ENCODE peak calls at places on chromosome X, in eight cellular contexts. U is A549, V is adrenal gland, J is esophagus squamous epithelium, G is tibial nerve, F is fibroblast of lung, Z is body of pancreas, O is foreskin fibroblast. S is an unnamed sample.

GRCh38 chrX:139222511-139223200 is 307.9 kb upstream of the F9 start:
- DNase-seq in F (no peak), O (no peak), Z (no peak), U (no peak), J (no peak), V (no peak), G (no peak), S (no peak)

GRCh38 chrX:139949703-139950102 is 15.6 kb downstream of the CXorf66 start:
- DNase-seq in G (no peak), J (no peak), V (no peak), U (no peak), F (no peak), Z (no peak), O (no peak), S (no peak)

GRCh38 chrX:70257599-70258288 is 2.3 kb downstream of the P2RY4 start:
- DNase-seq in F (no peak), U (no peak), O (no peak), V (no peak), J (no peak), G (no peak), Z (no peak), S (no peak)

GRCh38 chrX:103329991-103330390 is at the start of gene TCEAL7:
- DNase-seq in U (no peak), O (peak), J (no peak), F (peak), Z (no peak), V (no peak), G (peak), S (no peak)

GRCh38 chrX:51743179-51743957 is at the start of gene GSPT2:
- DNase-seq in F (peak), J (peak), O (peak), V (peak), Z (peak), G (peak), U (peak), S (peak)

GRCh38 chrX:23756165-23756564 is 13.1 kb upstream of the ACOT9 start:
- DNase-seq in U (peak), Z (peak), V (peak), F (peak), G (peak), O (peak), J (no peak), S (peak)

GRCh38 chrX:27555514-27555913 is 34.6 kb upstream of the DCAF8L2 start:
- DNase-seq in Z (no peak), F (peak), V (no peak), G (no peak), J (no peak), U (peak), O (no peak), S (peak)

GRCh38 chrX:16870861-16871584 is 861 bp upstream of the RBBP7 start:
- DNase-seq in G (peak), U (no peak), Z (peak), J (peak), V (peak), F (no peak), O (peak), S (peak)

GRCh38 chrX:29707088-29707487 is 508.3 kb upstream of the MAGEB2 start:
- DNase-seq in U (no peak), O (no peak), J (no peak), G (no peak), V (no peak), Z (no peak), F (no peak), S (no peak)

GRCh38 chrX:67893931-67894330 is 350.1 kb downstream of the AR start:
- DNase-seq in O (no peak), F (no peak), Z (no peak), V (no peak), U (no peak), J (no peak), G (no peak), S (no peak)

GRCh38 chrX:10190367-10190766 is 33.6 kb downstream of the CLCN4 start:
- DNase-seq in Z (peak), F (peak), G (peak), U (peak), O (peak), J (no peak), V (no peak), S (peak)

GRCh38 chrX:118780509-118780908 is 43.1 kb upstream of the ZCCHC12 start:
- DNase-seq in G (no peak), O (no peak), U (no peak), F (peak), Z (no peak), V (no peak), J (no peak), S (no peak)

GRCh38 chrX:44344194-44344593 is 722 bp upstream of the EFHC2 start:
- DNase-seq in J (no peak), F (no peak), G (peak), O (no peak), Z (peak), V (no peak), U (no peak), S (peak)

GRCh38 chrX:43878902-43879526 is 3.2 kb downstream of the MAOB start:
- DNase-seq in U (no peak), O (no peak), Z (no peak), J (no peak), F (peak), G (no peak), V (no peak), S (no peak)

GRCh38 chrX:23501974-23502373 is 165.3 kb upstream of the PRDX4 start:
- DNase-seq in F (no peak), G (no peak), J (no peak), V (no peak), O (no peak), U (no peak), Z (peak), S (no peak)

GRCh38 chrX:149392896-149393295 is 112.2 kb downstream of the IDS start:
- DNase-seq in G (no peak), O (no peak), Z (no peak), V (no peak), J (no peak), U (no peak), F (no peak), S (no peak)

GRCh38 chrX:44784241-44784640 is 59.6 kb upstream of the DUSP21 start:
- DNase-seq in O (no peak), Z (no peak), G (no peak), U (no peak), V (no peak), J (no peak), F (no peak), S (peak)

GRCh38 chrX:68894513-68895338 is 65.9 kb downstream of the EFNB1 start:
- DNase-seq in F (peak), V (peak), G (peak), Z (peak), U (no peak), J (no peak), O (peak), S (no peak)

GRCh38 chrX:153909024-153909979 is 4.8 kb downstream of the AVPR2 start:
- DNase-seq in G (no peak), O (no peak), F (no peak), J (no peak), Z (no peak), U (no peak), V (no peak), S (peak)

GRCh38 chrX:21934414-21934813 is 6.1 kb upstream of the SMS start:
- DNase-seq in Z (no peak), V (no peak), G (no peak), O (no peak), J (no peak), U (no peak), F (no peak), S (no peak)

DNA sequence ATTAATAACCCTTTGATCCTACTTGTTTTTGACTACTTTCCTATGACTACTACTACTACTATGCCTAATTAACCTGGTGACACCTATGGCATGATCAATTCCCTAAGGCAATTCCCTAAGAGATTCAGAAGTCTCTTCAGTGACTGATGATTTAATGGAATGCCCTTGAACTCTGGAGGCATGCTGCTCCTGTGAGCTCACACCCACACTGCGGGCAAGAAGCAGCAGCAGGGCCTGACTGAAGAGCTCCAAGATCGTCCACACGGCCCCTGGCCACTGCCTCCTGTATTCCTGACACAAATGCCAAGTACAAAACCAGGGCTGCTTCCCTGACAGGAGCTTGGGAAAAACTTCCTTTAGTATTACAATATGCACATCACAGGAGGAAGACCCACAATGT is 74.2 kb upstream of the STS start:
- DNase-seq in Z (no peak), F (no peak), G (no peak), J (no peak), U (no peak), O (no peak), V (peak), S (no peak)
- TF ChIP-seq CTCF in Z (no peak), F (no peak), G (no peak), J (no peak), U (no peak), O (no peak), V (no peak), S (no peak)

DNA sequence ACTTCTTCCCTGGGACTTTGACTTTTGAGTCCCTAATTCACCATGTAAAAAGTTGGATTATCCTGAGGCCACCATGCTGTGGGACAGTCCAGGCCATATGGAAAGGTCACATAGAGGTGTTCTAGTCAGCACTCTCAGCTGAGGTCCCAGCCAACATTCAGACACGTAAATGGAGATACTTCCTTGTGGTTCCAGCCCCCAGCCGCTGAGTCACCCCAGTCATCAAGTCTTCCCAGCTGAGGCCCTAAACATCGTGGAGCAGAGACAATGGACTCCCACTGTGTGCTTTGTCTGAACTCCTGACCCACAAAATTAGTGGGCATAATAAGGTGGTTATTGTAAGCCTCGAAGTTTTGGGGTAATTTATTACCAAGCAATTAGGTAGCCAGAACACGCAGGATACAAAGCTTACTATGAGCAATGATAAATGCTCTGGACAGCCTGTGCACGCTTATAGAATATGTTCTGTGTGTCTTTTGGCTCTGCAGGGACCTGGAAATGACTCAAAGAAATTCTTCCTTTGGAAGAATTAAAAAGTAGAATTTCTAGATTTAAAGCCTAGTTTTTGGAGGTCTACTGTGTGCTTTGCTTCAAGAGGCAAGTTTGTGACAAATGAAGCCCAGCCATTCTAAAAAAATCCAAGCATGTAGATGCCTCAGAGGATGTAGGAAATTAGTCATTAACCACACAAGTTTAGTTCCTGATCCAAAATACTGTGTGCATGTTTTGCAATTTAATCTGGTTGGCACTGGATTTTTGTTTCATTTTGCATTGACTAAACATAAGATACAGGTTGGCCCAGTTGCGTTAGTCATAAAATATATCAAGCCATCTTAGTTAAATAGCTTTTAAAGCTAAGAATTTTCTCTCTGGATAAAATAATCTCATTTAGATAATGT is 33.3 kb upstream of the SLC9A7 start:
- DNase-seq in O (peak), V (peak), G (peak), U (peak), Z (peak), J (no peak), F (peak), S (peak)
- H3K4me3 ChIP-seq in O (no peak), V (no peak), G (no peak), U (no peak), Z (no peak), J (no peak), F (no peak), S (peak)

DNA sequence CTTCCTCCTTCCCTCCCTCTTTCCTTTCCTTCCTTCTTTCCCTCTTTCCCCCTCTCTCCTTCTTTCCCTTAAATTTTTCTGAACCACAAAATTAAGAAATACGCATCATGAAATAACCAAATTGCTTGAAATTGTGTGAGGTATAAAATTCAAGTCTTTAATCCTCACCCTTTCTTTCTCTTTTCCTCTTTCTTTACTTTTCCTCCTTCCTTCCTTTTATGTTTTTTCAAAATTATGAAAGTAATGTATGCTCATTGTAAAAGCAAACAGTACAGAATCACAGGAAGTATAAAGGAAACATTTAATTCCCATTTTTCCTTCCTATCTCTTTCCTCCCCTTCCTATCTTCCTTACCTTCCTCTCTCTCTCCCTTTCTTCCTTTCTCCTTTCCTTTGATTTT is 5.4 kb downstream of the ADGRG4 start:
- DNase-seq in U (no peak), O (no peak), V (no peak), G (no peak), Z (no peak), F (no peak), J (no peak), S (no peak)
- TF ChIP-seq CTCF in U (no peak), O (no peak), V (no peak), G (no peak), Z (no peak), F (no peak), J (no peak), S (no peak)

DNA sequence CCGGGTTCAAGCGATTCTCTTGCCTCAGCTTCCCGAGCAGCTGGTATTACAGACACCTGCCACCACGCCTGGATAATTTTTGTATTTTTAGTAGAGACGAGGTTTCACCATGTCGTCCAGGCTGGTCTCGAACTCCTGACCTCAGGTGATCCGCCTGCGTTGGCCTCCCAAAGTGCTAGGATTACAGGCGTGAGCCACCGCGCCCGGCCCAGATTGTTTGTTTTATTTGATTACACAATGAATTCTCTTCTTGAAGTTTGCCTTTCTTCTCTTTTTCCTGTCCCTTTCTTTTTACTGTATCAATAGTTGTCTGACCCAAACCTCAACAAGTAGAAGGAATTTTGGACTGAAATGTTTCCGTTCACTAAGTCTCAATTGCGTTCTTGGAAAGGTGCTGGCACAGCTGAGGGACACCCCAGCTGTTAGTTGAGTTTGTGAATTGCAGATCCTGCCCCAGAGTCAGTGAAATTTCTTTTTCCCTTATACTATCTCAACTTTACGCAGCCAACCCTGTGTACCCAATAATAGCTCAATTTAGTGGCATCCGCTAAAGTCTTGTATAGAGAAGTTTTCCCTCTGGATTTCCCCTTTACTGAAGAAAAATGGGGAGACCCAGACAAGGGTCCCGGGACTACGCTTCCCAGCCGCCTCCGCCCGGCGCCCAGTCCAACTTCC is 639 bp upstream of the MTM1 start:
- DNase-seq in O (no peak), Z (no peak), U (peak), F (no peak), G (no peak), J (no peak), V (no peak), S (no peak)
- H3K4me3 ChIP-seq in O (peak), Z (no peak), U (peak), F (no peak), G (peak), J (peak), V (no peak), S (peak)

GRCh38 chrX:99857455-99857854 is 552.6 kb downstream of the PCDH19 start:
- DNase-seq in Z (no peak), J (no peak), V (no peak), O (no peak), U (no peak), G (no peak), F (no peak), S (no peak)
- TF ChIP-seq CTCF in Z (no peak), J (no peak), V (no peak), O (no peak), U (no peak), G (no peak), F (no peak), S (no peak)

GRCh38 chrX:39912126-39912525 is 185.6 kb downstream of the BCOR start:
- DNase-seq in J (no peak), U (no peak), G (no peak), O (no peak), F (no peak), Z (no peak), V (no peak), S (no peak)

GRCh38 chrX:39907964-39908616 is 189.7 kb downstream of the BCOR start:
- DNase-seq in Z (peak), G (peak), V (peak), F (peak), O (peak), U (peak), J (no peak), S (peak)

GRCh38 chrX:39909996-39910395 is 187.8 kb downstream of the BCOR start:
- DNase-seq in G (no peak), O (no peak), U (no peak), Z (no peak), V (no peak), J (no peak), F (no peak), S (no peak)

GRCh38 chrX:39911278-39911897 is 186.4 kb downstream of the BCOR start:
- DNase-seq in O (no peak), J (no peak), U (no peak), F (no peak), V (no peak), G (no peak), Z (no peak), S (no peak)

DNA sequence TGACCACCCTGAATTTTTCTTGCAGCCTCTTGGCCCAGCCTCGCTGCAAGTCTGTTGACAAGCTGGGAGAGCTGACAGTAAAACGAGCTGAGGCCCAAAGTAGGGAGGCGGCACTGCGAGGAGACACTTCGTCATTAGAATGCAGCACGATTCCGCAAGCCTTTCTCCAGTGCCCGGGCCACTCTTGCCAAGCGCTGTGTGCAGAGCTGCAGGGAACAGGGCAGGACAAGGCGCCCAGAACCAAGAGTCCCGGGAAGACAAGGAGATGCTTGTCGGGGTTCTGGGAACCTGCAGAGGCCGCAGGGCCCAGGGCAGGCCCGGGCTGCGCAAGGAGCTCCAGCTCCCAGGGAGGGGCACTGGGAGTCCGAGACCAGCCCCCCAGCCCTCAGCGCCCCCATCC is 187.1 kb downstream of the BCOR start:
- DNase-seq in O (peak), V (no peak), F (no peak), J (no peak), G (no peak), Z (no peak), U (no peak), S (no peak)
- H3K4me3 ChIP-seq in O (no peak), V (no peak), F (no peak), J (no peak), G (no peak), Z (no peak), U (no peak), S (no peak)

GRCh38 chrX:135315864-135316263 is 6.6 kb downstream of the ETDC start:
- DNase-seq in V (no peak), U (no peak), Z (no peak), G (no peak), F (no peak), O (no peak), J (no peak), S (no peak)
- TF ChIP-seq CTCF in V (no peak), U (no peak), Z (no peak), G (no peak), F (no peak), O (no peak), J (no peak), S (no peak)

GRCh38 chrX:19725545-19726102 is 161.8 kb downstream of the SH3KBP1 start:
- DNase-seq in F (no peak), U (no peak), O (no peak), J (no peak), Z (no peak), G (no peak), V (no peak), S (peak)

GRCh38 chrX:19724409-19724808 is 163.0 kb downstream of the SH3KBP1 start:
- DNase-seq in V (no peak), G (no peak), U (no peak), J (no peak), O (no peak), F (no peak), Z (no peak), S (no peak)

GRCh38 chrX:19723427-19723826 is 164.0 kb downstream of the SH3KBP1 start:
- DNase-seq in O (no peak), Z (no peak), F (no peak), J (no peak), G (no peak), V (no peak), U (peak), S (no peak)

GRCh38 chrX:19715711-19716638 is 171.4 kb downstream of the SH3KBP1 start:
- DNase-seq in G (no peak), O (no peak), J (no peak), F (no peak), V (no peak), U (no peak), Z (no peak), S (no peak)

DNA sequence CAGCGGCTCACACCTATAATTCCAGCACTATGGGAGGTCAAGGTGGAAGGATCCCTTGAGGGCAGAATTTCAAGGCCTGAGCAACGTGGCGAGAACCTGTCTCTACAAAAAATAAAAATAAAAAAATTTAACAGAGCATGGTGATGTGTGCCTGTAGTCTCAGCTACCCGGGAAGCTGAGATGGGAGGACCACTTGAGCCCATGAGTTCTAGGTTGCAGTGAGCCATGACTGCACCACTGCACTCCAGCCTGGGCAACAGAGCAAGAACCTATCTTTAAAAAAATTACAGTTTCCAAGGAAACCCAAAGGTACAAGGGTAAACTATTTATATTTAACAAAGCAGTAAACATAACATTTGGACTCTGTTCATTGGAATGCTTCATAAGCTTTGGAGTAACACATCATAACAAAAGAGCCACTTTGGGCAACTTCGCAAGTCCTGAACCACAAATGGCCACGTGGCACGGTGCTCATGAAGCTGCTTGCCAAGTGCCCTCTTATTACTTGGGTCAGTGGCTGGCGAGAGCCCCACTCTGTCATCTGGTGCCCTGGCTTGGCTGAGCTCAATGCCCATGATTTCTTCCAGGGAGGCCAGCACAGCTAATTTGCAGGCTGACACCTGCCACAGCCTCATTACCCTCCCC is 165.6 kb downstream of the SH3KBP1 start:
- DNase-seq in G (no peak), Z (no peak), U (no peak), O (no peak), F (no peak), V (no peak), J (no peak), S (no peak)
- H3K4me3 ChIP-seq in G (no peak), Z (no peak), U (no peak), O (no peak), F (no peak), V (no peak), J (no peak), S (no peak)